ENCODE peak calls at places on chromosomes 11 and 22, in four cellular contexts. G is mucosa of descending colon, Z is adrenal gland, B is AG09309. M is an unnamed sample.
A peak's percentile ranks its signal among the peaks of the same experiment; 100 is the strongest.

GRCh38 chr11:128518493-128519207 is 68.7 kb downstream of the ETS1 start:
- DNase-seq in G (no peak), Z (no peak), B (no peak), M (no peak)

GRCh38 chr11:10374386-10374785 is 69.5 kb downstream of the ADM start:
- DNase-seq in G (no peak), Z (no peak), B (no peak), M (no peak)

GRCh38 chr11:110833033-110833484 is 120.8 kb upstream of the ARHGAP20 start:
- DNase-seq in G (no peak), Z (no peak), B (peak; percentile 38), M (no peak)

GRCh38 chr22:20494978-20495860 is at the start of gene KLHL22:
- DNase-seq in G (peak; percentile 50), Z (peak; percentile 50), B (no peak), M (peak; percentile 43)

GRCh38 chr11:68756171-68756766 is 4.9 kb upstream of the TESMIN start:
- DNase-seq in G (no peak), Z (no peak), B (no peak), M (no peak)

GRCh38 chr11:250740-251299 is 14.0 kb downstream of the PSMD13 start:
- DNase-seq in G (peak; percentile 75), Z (no peak), B (no peak), M (peak; percentile 77)

GRCh38 chr11:102415252-102415916 is 37.2 kb downstream of the TMEM123 start:
- DNase-seq in G (no peak), Z (no peak), B (no peak), M (no peak)

GRCh38 chr11:64060861-64061444 is 25.2 kb downstream of the FLRT1 start:
- DNase-seq in G (peak; percentile 35), Z (no peak), B (no peak), M (peak; percentile 89)

GRCh38 chr11:58513747-58514367 is 6.0 kb upstream of the OR5B21 start:
- DNase-seq in G (peak; percentile 46), Z (peak; percentile 20), B (peak; percentile 42), M (peak; percentile 47)
- TF ChIP-seq CTCF in G (peak; percentile 11), Z (peak; percentile 59), B (peak; percentile 72), M (peak; percentile 65)

GRCh38 chr11:13776134-13776815 is 107.8 kb downstream of the FAR1 start:
- DNase-seq in G (no peak), Z (no peak), B (no peak), M (peak; percentile 33)
- TF ChIP-seq CTCF in G (no peak), Z (no peak), B (peak; percentile 16), M (peak; percentile 52)

DNA sequence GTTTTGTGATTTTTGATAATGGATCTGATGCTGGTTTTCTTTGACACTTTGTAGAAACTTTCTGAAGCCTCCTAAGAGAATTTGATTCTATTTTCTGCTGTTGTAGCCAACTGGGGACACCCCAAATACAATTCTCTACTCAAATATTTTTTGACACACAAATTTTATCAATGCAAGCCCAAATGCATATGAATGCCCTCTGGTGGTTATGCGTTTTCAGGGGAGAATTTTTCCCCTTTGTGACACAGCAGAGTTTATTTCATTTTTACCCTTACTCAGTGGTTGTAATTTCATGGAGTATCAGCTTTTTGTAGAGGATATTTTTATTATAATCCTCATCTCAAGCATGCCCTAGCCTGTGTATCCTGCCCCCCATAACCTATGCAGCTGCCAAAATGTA is 44.7 kb upstream of the MTMR2 start:
- DNase-seq in G (no peak), Z (no peak), B (no peak), M (no peak)
- TF ChIP-seq CTCF in G (no peak), Z (no peak), B (peak; percentile 47), M (no peak)

GRCh38 chr11:28581286-28582242 is 473.4 kb downstream of the METTL15 start:
- DNase-seq in G (no peak), Z (no peak), B (peak; percentile 46), M (no peak)
- TF ChIP-seq CTCF in G (no peak), Z (no peak), B (no peak), M (no peak)

GRCh38 chr22:46004105-46004866 is 27.3 kb upstream of the WNT7B start:
- DNase-seq in G (no peak), Z (no peak), B (no peak), M (no peak)
- TF ChIP-seq CTCF in G (no peak), Z (no peak), B (no peak), M (no peak)

DNA sequence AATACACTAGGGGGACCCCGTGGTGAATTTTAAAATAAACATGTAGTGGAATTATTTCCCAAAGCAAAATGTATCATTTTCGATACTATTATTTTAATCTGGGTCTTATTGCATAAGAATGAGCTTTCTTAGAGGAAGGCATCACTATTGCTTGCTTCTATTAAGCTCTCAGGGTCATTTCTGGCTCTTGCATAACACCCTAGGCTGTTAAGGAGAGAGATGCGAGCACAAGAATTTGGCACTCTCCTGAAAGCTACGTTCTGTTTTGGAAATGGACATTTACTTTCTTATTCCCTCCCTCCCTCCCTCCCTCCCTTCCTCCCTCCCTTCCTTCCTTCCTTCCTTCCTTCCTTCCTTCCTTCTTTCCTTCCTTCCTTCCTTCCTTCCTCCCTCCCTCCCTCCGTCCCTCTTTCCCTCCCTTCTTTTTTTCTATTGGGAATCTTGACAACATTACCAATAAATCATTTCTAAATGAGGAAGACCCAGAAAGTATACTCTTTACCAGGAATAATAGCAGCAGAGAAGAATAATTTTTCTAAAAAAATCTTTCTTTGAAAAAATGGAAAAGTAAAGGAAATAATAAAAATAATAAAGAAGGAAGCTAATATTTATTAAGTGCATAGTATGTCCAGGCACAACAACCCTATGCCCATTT is 83.6 kb upstream of the BDNF start:
- DNase-seq in G (no peak), Z (no peak), B (peak; percentile 24), M (no peak)
- TF ChIP-seq CTCF in G (no peak), Z (no peak), B (no peak), M (no peak)

DNA sequence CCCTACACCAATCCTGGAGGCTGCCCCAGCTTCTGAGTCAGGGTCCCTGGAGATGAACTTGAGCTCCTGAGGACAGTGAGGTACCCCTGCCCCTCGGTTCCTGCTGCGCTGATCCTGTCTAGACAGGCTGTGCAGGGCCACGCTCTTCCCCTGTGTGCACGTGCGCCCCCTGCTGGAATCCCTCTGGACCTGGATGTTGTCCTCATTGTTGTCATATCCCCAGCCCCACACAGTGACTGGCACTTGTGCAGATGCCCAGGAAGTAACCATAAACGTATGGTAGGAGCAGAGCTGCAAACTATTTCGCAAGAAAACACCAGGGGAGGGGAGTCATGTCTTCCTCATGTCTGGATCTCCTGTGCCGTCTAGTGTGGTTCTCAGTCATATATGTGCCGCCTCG is 114.7 kb downstream of the CRYBB2 start:
- DNase-seq in G (peak; percentile 91), Z (peak; percentile 57), B (no peak), M (peak; percentile 78)
- TF ChIP-seq CTCF in G (peak; percentile 60), Z (no peak), B (peak; percentile 34), M (peak; percentile 58)

M was measured in nephron progenitor cell.